ENCODE peak calls at places on chromosomes 3 and 15, in four cellular contexts. V, H, Z and I are unnamed samples.
A peak's percentile ranks its signal among the peaks of the same experiment; 100 is the strongest.

GRCh38 chr3:126939347-126939735 is 43.6 kb upstream of the PLXNA1 start:
- DNase-seq in V (no peak), H (no peak), Z (peak; percentile 9), I (no peak)

GRCh38 chr15:83320831-83321230 is 36.4 kb upstream of the BNC1 start:
- DNase-seq in V (no peak), H (no peak), Z (peak; percentile 41), I (no peak)

GRCh38 chr3:149276621-149277020 is 55.0 kb upstream of the CP start:
- DNase-seq in V (no peak), H (no peak), Z (no peak), I (no peak)

GRCh38 chr3:54067060-54067459 is 55.3 kb upstream of the CACNA2D3 start:
- DNase-seq in V (no peak), H (no peak), Z (no peak), I (no peak)

GRCh38 chr3:143166376-143166775 is 46.8 kb downstream of the CHST2 start:
- DNase-seq in V (no peak), H (no peak), Z (no peak), I (no peak)

GRCh38 chr15:68481321-68481720 is 49.4 kb upstream of the ITGA11 start:
- DNase-seq in V (no peak), H (no peak), Z (no peak), I (no peak)

GRCh38 chr15:79641841-79642240 is 209.7 kb downstream of the MINAR1 start:
- DNase-seq in V (no peak), H (no peak), Z (no peak), I (no peak)

GRCh38 chr15:95013379-95013778 is 782.0 kb downstream of the MCTP2 start:
- DNase-seq in V (no peak), H (no peak), Z (no peak), I (no peak)

GRCh38 chr15:64742385-64742784 is 33.0 kb downstream of the RBPMS2 start:
- DNase-seq in V (no peak), H (no peak), Z (no peak), I (no peak)

GRCh38 chr15:27853624-27854455 is 245.3 kb downstream of the OCA2 start:
- DNase-seq in V (no peak), H (no peak), Z (no peak), I (no peak)

GRCh38 chr3:12175137-12175593 is 16.5 kb upstream of the TIMP4 start:
- DNase-seq in V (no peak), H (no peak), Z (no peak), I (no peak)

GRCh38 chr3:190399677-190400076 is 11.7 kb downstream of the CLDN16 start:
- DNase-seq in V (no peak), H (no peak), Z (no peak), I (no peak)

GRCh38 chr3:79491029-79491634 is 276.7 kb downstream of the ROBO1 start:
- DNase-seq in V (no peak), H (no peak), Z (no peak), I (no peak)

GRCh38 chr3:70806556-70806955 is 494.1 kb upstream of the MDFIC2 start:
- DNase-seq in V (no peak), H (no peak), Z (no peak), I (no peak)

GRCh38 chr15:61518191-61518950 is 289.3 kb upstream of the RORA start:
- DNase-seq in V (no peak), H (no peak), Z (peak; percentile 9), I (no peak)

DNA sequence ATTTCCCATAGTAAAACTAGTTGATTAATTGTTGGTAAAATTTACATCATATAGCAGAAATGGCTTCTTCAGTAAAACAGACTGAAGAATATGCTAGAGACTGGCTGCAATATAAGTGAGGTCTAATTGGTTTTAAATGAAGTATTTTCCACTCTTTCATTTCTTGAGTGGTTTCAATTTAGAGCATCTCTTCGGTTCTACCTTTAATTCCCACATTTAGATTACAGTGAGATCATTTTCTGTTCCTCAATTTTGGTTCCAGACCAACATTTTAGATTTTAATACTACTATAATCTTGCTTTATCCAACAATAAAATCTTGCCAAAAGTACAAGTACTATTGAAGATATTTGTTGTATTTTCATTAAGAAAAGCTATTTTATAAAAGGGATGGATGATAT is 1.0 kb upstream of the LRCH3 start:
- DNase-seq in V (no peak), H (no peak), Z (no peak), I (no peak)
- H3K4me3 ChIP-seq in V (no peak overlapping the region), H (no peak overlapping the region), Z (no peak overlapping the region), I (no peak overlapping the region)

GRCh38 chr3:184541886-184542562 is 19.6 kb upstream of the EPHB3 start:
- DNase-seq in V (no peak), H (no peak), Z (no peak), I (no peak)
- H3K4me3 ChIP-seq in V (no peak overlapping the region), H (no peak overlapping the region), Z (no peak overlapping the region), I (no peak overlapping the region)

DNA sequence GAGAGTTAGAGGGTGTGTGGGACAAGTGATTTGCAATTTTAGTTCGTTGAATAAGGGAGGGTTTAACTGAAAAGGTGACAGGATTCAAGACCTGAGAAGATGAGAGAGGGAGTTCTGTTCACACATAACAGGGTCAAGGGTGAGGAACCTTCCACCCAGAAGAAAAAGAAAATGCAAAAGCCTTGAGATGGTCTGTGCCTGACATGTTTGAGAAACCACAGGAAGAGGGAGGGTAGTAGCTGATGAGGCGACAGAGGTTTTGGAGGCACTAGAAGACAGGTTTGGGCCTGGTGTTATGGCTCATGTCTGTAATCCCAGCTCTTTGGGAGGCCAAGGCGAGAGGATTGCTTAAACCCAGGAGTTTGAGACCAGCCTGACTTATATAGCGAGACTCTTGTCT is 616 bp upstream of the SLC25A20 start:
- DNase-seq in V (peak; percentile 43), H (no peak), Z (no peak), I (no peak)
- H3K4me3 ChIP-seq in V (peak overlapping the region; percentile 94), H (peak overlapping the region; percentile 84), Z (peak overlapping the region; percentile 69), I (no peak overlapping the region)

GRCh38 chr15:75836953-75837321 is 6.3 kb upstream of the UBE2Q2 start:
- DNase-seq in V (peak; percentile 45), H (no peak), Z (peak; percentile 36), I (no peak)
- H3K4me3 ChIP-seq in V (no peak overlapping the region), H (no peak overlapping the region), Z (no peak overlapping the region), I (no peak overlapping the region)

DNA sequence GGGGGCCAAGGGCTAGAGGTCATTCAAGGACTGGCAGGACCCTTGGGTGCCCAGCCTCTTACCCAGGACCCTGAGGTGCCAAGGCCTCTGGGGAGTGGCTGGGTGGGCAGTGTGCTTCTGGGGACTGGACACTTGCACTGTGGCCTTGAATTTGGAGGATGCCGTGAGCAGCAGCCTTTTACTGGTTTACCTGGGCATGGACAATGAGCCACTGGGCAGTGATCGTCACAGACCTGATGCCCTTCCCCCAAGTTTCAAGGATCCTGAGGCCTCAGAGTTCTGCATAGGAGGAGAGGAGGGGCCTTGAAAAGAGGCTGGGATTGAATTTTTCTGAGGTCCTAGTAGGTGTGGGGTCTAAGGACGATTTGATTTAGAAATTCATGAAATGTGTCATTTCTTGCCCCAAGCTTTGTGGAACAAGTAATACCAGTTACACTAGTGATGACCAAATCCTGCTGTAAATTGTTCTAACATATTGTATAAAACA is 146.1 kb upstream of the TPM1 start:
- DNase-seq in V (no peak), H (no peak), Z (peak; percentile 88), I (no peak)
- H3K4me3 ChIP-seq in V (no peak overlapping the region), H (no peak overlapping the region), Z (no peak overlapping the region), I (no peak overlapping the region)

GRCh38 chr3:43926073-43926472 is 235.3 kb downstream of the ABHD5 start:
- DNase-seq in V (no peak), H (no peak), Z (no peak), I (peak; percentile 25)
- H3K4me3 ChIP-seq in V (no peak overlapping the region), H (no peak overlapping the region), Z (no peak overlapping the region), I (no peak overlapping the region)